ENCODE peak calls at places on chromosomes 3 and 15, in four cellular contexts. One of them, this sample, is unnamed.

GRCh38 chr3:187013080-187013838 is 82.9 kb downstream of the ST6GAL1 start:
- DNase-seq in midbrain: no peak
- DNase-seq in fibroblast of pulmonary artery: peak
- DNase-seq in anterior cingulate cortex: no peak
- DNase-seq in this sample: no peak

GRCh38 chr15:60643490-60644040 is 164.6 kb upstream of the ICE2 start:
- DNase-seq in midbrain: peak
- DNase-seq in fibroblast of pulmonary artery: no peak
- DNase-seq in anterior cingulate cortex: no peak
- DNase-seq in this sample: no peak

GRCh38 chr3:153268564-153269279 is 106.7 kb downstream of the RAP2B start:
- DNase-seq in midbrain: no peak
- DNase-seq in fibroblast of pulmonary artery: no peak
- DNase-seq in anterior cingulate cortex: no peak
- DNase-seq in this sample: no peak

GRCh38 chr3:38102073-38102844 is 34.7 kb downstream of the ACAA1 start:
- DNase-seq in midbrain: no peak
- DNase-seq in fibroblast of pulmonary artery: no peak
- DNase-seq in anterior cingulate cortex: no peak
- DNase-seq in this sample: no peak

GRCh38 chr15:29669823-29670222 is 152.4 kb downstream of the TJP1 start:
- DNase-seq in midbrain: no peak
- DNase-seq in fibroblast of pulmonary artery: peak
- DNase-seq in anterior cingulate cortex: no peak
- DNase-seq in this sample: no peak

GRCh38 chr15:50906954-50907865 is 1.3 kb upstream of the AP4E1 start:
- DNase-seq in midbrain: no peak
- DNase-seq in fibroblast of pulmonary artery: no peak
- DNase-seq in anterior cingulate cortex: no peak
- DNase-seq in this sample: peak

GRCh38 chr15:99106417-99107220 is 1.7 kb downstream of the SYNM start:
- DNase-seq in midbrain: no peak
- DNase-seq in fibroblast of pulmonary artery: peak
- DNase-seq in anterior cingulate cortex: no peak
- DNase-seq in this sample: no peak

GRCh38 chr3:23991236-23992050 is 46.4 kb downstream of the NR1D2 start:
- DNase-seq in midbrain: peak
- DNase-seq in fibroblast of pulmonary artery: peak
- DNase-seq in anterior cingulate cortex: peak
- DNase-seq in this sample: no peak

GRCh38 chr15:83769411-83769960 is 115.6 kb downstream of the ADAMTSL3 start:
- DNase-seq in midbrain: no peak
- DNase-seq in fibroblast of pulmonary artery: peak
- DNase-seq in anterior cingulate cortex: no peak
- DNase-seq in this sample: no peak

GRCh38 chr15:67244966-67245478 is 9.4 kb downstream of the AAGAB start:
- DNase-seq in midbrain: no peak
- DNase-seq in fibroblast of pulmonary artery: peak
- DNase-seq in anterior cingulate cortex: no peak
- DNase-seq in this sample: no peak

GRCh38 chr3:17840126-17840525 is 97.7 kb upstream of the TBC1D5 start:
- DNase-seq in midbrain: no peak
- DNase-seq in fibroblast of pulmonary artery: no peak
- DNase-seq in anterior cingulate cortex: no peak
- DNase-seq in this sample: no peak

GRCh38 chr3:179503640-179504039 is 52.4 kb upstream of the GNB4 start:
- DNase-seq in midbrain: no peak
- DNase-seq in fibroblast of pulmonary artery: no peak
- DNase-seq in anterior cingulate cortex: no peak
- DNase-seq in this sample: no peak

GRCh38 chr3:112134335-112135124 is 1.5 kb upstream of the GCSAM start:
- DNase-seq in midbrain: no peak
- DNase-seq in fibroblast of pulmonary artery: peak
- DNase-seq in anterior cingulate cortex: no peak
- DNase-seq in this sample: no peak

GRCh38 chr3:127689266-127689860 is 16.6 kb downstream of the ABTB1 start:
- DNase-seq in midbrain: no peak
- DNase-seq in fibroblast of pulmonary artery: no peak
- DNase-seq in anterior cingulate cortex: no peak
- DNase-seq in this sample: no peak

GRCh38 chr3:146865175-146865755 is 260.1 kb upstream of the PLSCR5 start:
- DNase-seq in midbrain: no peak
- DNase-seq in fibroblast of pulmonary artery: no peak
- DNase-seq in anterior cingulate cortex: no peak
- DNase-seq in this sample: no peak